ENCODE peak calls at places on chromosomes 16 and 17, in seven cellular contexts. Q is GM23338, E is lower leg skin, S is HS-5, F is AG08395, K is progenitor cell of endocrine pancreas, N is aorta. J is an unnamed sample.

GRCh38 chr16:9311303-9311954 is 220.0 kb downstream of the HAPSTR1 start:
- DNase-seq in S (no peak), F (no peak), N (no peak), Q (peak), E (peak), K (no peak), J (no peak)

GRCh38 chr17:72421128-72422092 is 300.6 kb downstream of the SOX9 start:
- DNase-seq in Q (no peak), N (peak), K (no peak), F (peak), S (peak), E (no peak), J (no peak)

GRCh38 chr17:17108681-17109049 is 66.4 kb downstream of the MPRIP start:
- DNase-seq in F (no peak), K (no peak), N (no peak), E (no peak), Q (peak), S (no peak), J (no peak)

GRCh38 chr17:28549274-28550132 is 2.9 kb downstream of the UNC119 start:
- DNase-seq in Q (no peak), S (no peak), K (no peak), F (no peak), N (no peak), E (no peak), J (peak)

GRCh38 chr17:75090871-75091854 is 3.4 kb downstream of the SLC16A5 start:
- DNase-seq in E (no peak), N (no peak), K (no peak), Q (no peak), F (no peak), S (no peak), J (no peak)

GRCh38 chr16:16100631-16101030 is 122.7 kb downstream of the ABCC6 start:
- DNase-seq in K (no peak), F (no peak), Q (no peak), N (no peak), S (no peak), E (no peak), J (no peak)

GRCh38 chr17:77381731-77382130 is 241.0 kb downstream of the SEC14L1 start:
- DNase-seq in S (no peak), N (no peak), F (no peak), K (no peak), E (no peak), Q (no peak), J (no peak)

GRCh38 chr16:70656065-70656711 is 9.8 kb downstream of the IL34 start:
- DNase-seq in Q (no peak), F (no peak), N (no peak), K (no peak), S (no peak), E (no peak), J (no peak)

GRCh38 chr17:57438031-57438731 is 181.9 kb downstream of the MSI2 start:
- DNase-seq in E (no peak), N (no peak), S (no peak), K (no peak), Q (no peak), F (no peak), J (peak)

GRCh38 chr17:43877451-43878155 is 29.7 kb downstream of the MPP2 start:
- DNase-seq in F (no peak), S (no peak), E (no peak), Q (no peak), N (no peak), K (no peak), J (no peak)

GRCh38 chr17:40751065-40751464 is 4.1 kb downstream of the KRT25 start:
- DNase-seq in N (no peak), S (no peak), F (no peak), E (no peak), K (no peak), Q (no peak), J (no peak)

GRCh38 chr17:43767713-43768059 is 9.1 kb upstream of the SOST start:
- DNase-seq in F (no peak), Q (no peak), S (no peak), E (peak), N (no peak), K (no peak), J (no peak)

GRCh38 chr17:61532818-61533217 is 58.2 kb downstream of the NACA2 start:
- DNase-seq in N (no peak), Q (no peak), F (no peak), E (no peak), K (no peak), S (no peak), J (no peak)

GRCh38 chr17:76670708-76671122 is 27.2 kb upstream of the ST6GALNAC1 start:
- DNase-seq in S (no peak), N (no peak), Q (no peak), K (no peak), F (no peak), E (no peak), J (no peak)

GRCh38 chr16:1002399-1003161 is 21.0 kb downstream of the SOX8 start:
- DNase-seq in S (peak), K (no peak), F (peak), N (no peak), Q (no peak), E (no peak), J (no peak)

GRCh38 chr16:75250809-75251279 is 580 bp downstream of the BCAR1 start:
- DNase-seq in Q (no peak), E (no peak), S (no peak), K (peak), N (peak), F (peak), J (no peak)

GRCh38 chr16:1333149-1333812 is at the start of gene BAIAP3:
- DNase-seq in K (no peak), N (no peak), E (no peak), Q (peak), S (no peak), F (peak), J (no peak)

GRCh38 chr16:48405907-48406306 is 20.7 kb upstream of the SIAH1 start:
- DNase-seq in E (no peak), Q (no peak), S (no peak), K (no peak), N (no peak), F (no peak), J (no peak)

GRCh38 chr17:31645351-31645750 is 213.7 kb downstream of the COPRS start:
- DNase-seq in N (no peak), F (no peak), S (no peak), K (no peak), Q (no peak), E (no peak), J (no peak)

GRCh38 chr17:56912105-56912999 is 1.5 kb downstream of the TRIM25 start:
- DNase-seq in S (no peak), N (peak), Q (no peak), E (peak), K (no peak), F (no peak), J (no peak)

GRCh38 chr17:13544292-13544691 is 57.4 kb downstream of the HS3ST3A1 start:
- DNase-seq in K (no peak), Q (no peak), F (peak), S (peak), E (peak), N (peak), J (no peak)

GRCh38 chr16:65122974-65123845 is 1.3 kb upstream of the CDH11 start:
- DNase-seq in F (peak), K (no peak), Q (peak), E (peak), S (no peak), N (peak), J (no peak)

GRCh38 chr17:40021471-40021961 is 6.3 kb downstream of the CSF3 start:
- DNase-seq in N (no peak), E (no peak), F (peak), K (no peak), Q (no peak), S (peak), J (no peak)

GRCh38 chr17:1467898-1468492 is 12.0 kb upstream of the CRK start:
- DNase-seq in K (no peak), Q (peak), S (no peak), E (no peak), N (no peak), F (no peak), J (no peak)

GRCh38 chr16:88331989-88332920 is 50.5 kb upstream of the ZNF469 start:
- DNase-seq in S (peak), K (no peak), E (peak), N (peak), Q (no peak), F (peak), J (no peak)

GRCh38 chr17:19671433-19671832 is 22.9 kb downstream of the ALDH3A2 start:
- DNase-seq in F (no peak), Q (no peak), E (peak), N (no peak), S (no peak), K (no peak), J (no peak)

GRCh38 chr17:63706346-63707102 is 6.6 kb upstream of the LIMD2 start:
- DNase-seq in N (no peak), F (no peak), K (no peak), E (no peak), Q (no peak), S (no peak), J (no peak)